ENCODE peak calls at places on chromosomes 12 and 14, in six cellular contexts. T is left ventricle myocardium inferior, A is A549, B is tibial artery, C is ovary, H is endothelial cell of umbilical vein. R is an unnamed sample. For H3K4me1, the result is how much of the 10 kb centered on the place peaks cover.

GRCh38 chr14:106694638-106695393 is 1168.4 kb downstream of the TMEM121 start:
- DNase-seq in T (peak), A (peak), B (no peak), C (no peak), H (no peak), R (no peak)

GRCh38 chr14:69004731-69005431 is 25.8 kb upstream of the ACTN1 start:
- DNase-seq in T (no peak), A (no peak), B (no peak), C (no peak), H (no peak), R (no peak)

GRCh38 chr14:34971381-34971780 is 11.4 kb upstream of the SRP54 start:
- DNase-seq in T (no peak), A (no peak), B (no peak), C (no peak), H (peak), R (no peak)

GRCh38 chr12:119176267-119177055 is 2.3 kb upstream of the HSPB8 start:
- DNase-seq in T (peak), A (peak), B (peak), C (peak), H (peak), R (peak)

GRCh38 chr12:7017870-7018349 is 366 bp downstream of the LPCAT3 start:
- DNase-seq in T (no peak), A (no peak), B (no peak), C (no peak), H (no peak), R (no peak)

GRCh38 chr14:77469539-77469938 is 11.6 kb downstream of the AHSA1 start:
- DNase-seq in T (no peak), A (no peak), B (no peak), C (no peak), H (no peak), R (no peak)

GRCh38 chr12:54143233-54143986 is 45.4 kb downstream of the SMUG1 start:
- DNase-seq in T (no peak), A (no peak), B (no peak), C (no peak), H (no peak), R (no peak)

GRCh38 chr12:11607313-11608081 is 42.0 kb upstream of the ETV6 start:
- DNase-seq in T (no peak), A (no peak), B (no peak), C (no peak), H (no peak), R (no peak)

GRCh38 chr12:1044697-1045096 is 53.7 kb downstream of the ERC1 start:
- DNase-seq in T (no peak), A (no peak), B (no peak), C (no peak), H (peak), R (no peak)

GRCh38 chr12:131097247-131098177 is 143.8 kb downstream of the ADGRD1 start:
- DNase-seq in T (peak), A (no peak), B (peak), C (peak), H (no peak), R (no peak)

GRCh38 chr12:71440393-71441349 is 1.1 kb downstream of the LGR5 start:
- DNase-seq in T (no peak), A (peak), B (no peak), C (no peak), H (no peak), R (no peak)

GRCh38 chr12:107320031-107320928 is 226.9 kb upstream of the CRY1 start:
- DNase-seq in T (peak), A (peak), B (no peak), C (no peak), H (peak), R (no peak)

GRCh38 chr14:99604766-99605298 is 825 bp upstream of the CCDC85C start:
- DNase-seq in T (no peak), A (peak), B (no peak), C (no peak), H (peak), R (no peak)

GRCh38 chr14:73237219-73237785 is at the start of gene PAPLN:
- DNase-seq in T (no peak), A (peak), B (peak), C (peak), H (no peak), R (no peak)

GRCh38 chr12:4540170-4540569 is 1.5 kb downstream of the RAD51AP1 start:
- DNase-seq in T (no peak), A (no peak), B (no peak), C (no peak), H (no peak), R (no peak)

GRCh38 chr12:94793191-94793595 is 142.8 kb upstream of the TMCC3 start:
- DNase-seq in T (no peak), A (no peak), B (no peak), C (peak), H (no peak), R (no peak)

GRCh38 chr14:73269729-73270651 is 32.7 kb downstream of the PAPLN start:
- DNase-seq in T (peak), A (no peak), B (peak), C (peak), H (peak), R (no peak)

GRCh38 chr12:67991158-67991557 is 1.9 kb downstream of the IFNG-AS1 start:
- DNase-seq in T (no peak), A (no peak), B (no peak), C (no peak), H (no peak), R (no peak)

GRCh38 chr12:33825442-33825841 is 196.9 kb upstream of the ALG10 start:
- DNase-seq in T (no peak), A (no peak), B (no peak), C (no peak), H (no peak), R (no peak)

GRCh38 chr14:93830753-93831461 is 42.6 kb upstream of the PRIMA1 start:
- DNase-seq in T (no peak), A (no peak), B (no peak), C (no peak), H (no peak), R (no peak)

GRCh38 chr14:92386637-92387036 is 63.7 kb downstream of the SLC24A4 start:
- DNase-seq in T (no peak), A (no peak), B (no peak), C (no peak), H (no peak), R (no peak)

GRCh38 chr12:713281-713875 is 39.0 kb upstream of the WNK1 start:
- DNase-seq in T (no peak), A (no peak), B (no peak), C (no peak), H (no peak), R (no peak)

GRCh38 chr12:7498832-7499231 is 4.7 kb downstream of the CD163 start:
- DNase-seq in T (no peak), A (no peak), B (no peak), C (no peak), H (no peak), R (no peak)

GRCh38 chr14:78358631-78359030 is 188.5 kb downstream of the NRXN3 start:
- DNase-seq in T (no peak), A (no peak), B (no peak), C (no peak), H (no peak), R (no peak)

GRCh38 chr14:90060965-90061848 is 587 bp upstream of the KCNK13 start:
- DNase-seq in T (no peak), A (no peak), B (no peak), C (no peak), H (no peak), R (no peak)

GRCh38 chr14:85444685-85445084 is 85.3 kb upstream of the FLRT2 start:
- DNase-seq in T (no peak), A (no peak), B (no peak), C (no peak), H (no peak), R (no peak)

GRCh38 chr14:42664185-42664584 is 1057.5 kb downstream of the LRFN5 start:
- DNase-seq in T (no peak), A (no peak), B (no peak), C (no peak), H (no peak), R (no peak)

GRCh38 chr12:18139254-18139653 is 49.3 kb upstream of the RERGL start:
- DNase-seq in T (no peak), A (no peak), B (no peak), C (no peak), H (no peak), R (no peak)

GRCh38 chr12:46609281-46609623 is 216.5 kb downstream of the SLC38A4 start:
- DNase-seq in T (no peak), A (no peak), B (no peak), C (no peak), H (no peak), R (no peak)

GRCh38 chr14:51394391-51394790 is 154.3 kb downstream of the TMX1 start:
- DNase-seq in T (no peak), A (no peak), B (no peak), C (no peak), H (peak), R (no peak)

GRCh38 chr12:43291516-43291915 is 260.5 kb downstream of the ADAMTS20 start:
- DNase-seq in T (no peak), A (no peak), B (no peak), C (no peak), H (peak), R (no peak)

GRCh38 chr14:61179776-61180398 is 101.3 kb downstream of the TMEM30B start:
- DNase-seq in T (no peak), A (no peak), B (no peak), C (no peak), H (peak), R (no peak)

GRCh38 chr14:105248368-105249174 is at the start of gene BTBD6:
- DNase-seq in T (peak), A (peak), B (peak), C (peak), H (peak), R (peak)

GRCh38 chr12:5511644-5512584 is 80.0 kb downstream of the NTF3 start:
- DNase-seq in T (peak), A (peak), B (no peak), C (peak), H (peak), R (peak)

GRCh38 chr14:54503476-54503875 is 6.2 kb upstream of the CGRRF1 start:
- DNase-seq in T (no peak), A (peak), B (no peak), C (no peak), H (peak), R (no peak)

GRCh38 chr12:110704750-110705149 is 15.8 kb upstream of the HVCN1 start:
- DNase-seq in T (no peak), A (peak), B (no peak), C (no peak), H (no peak), R (no peak)

GRCh38 chr12:98022961-98023360 is 492.4 kb upstream of the TMPO start:
- DNase-seq in T (no peak), A (no peak), B (no peak), C (no peak), H (no peak), R (no peak)

GRCh38 chr12:41510470-41510869 is 322.4 kb downstream of the PDZRN4 start:
- DNase-seq in T (no peak), A (no peak), B (no peak), C (no peak), H (no peak), R (no peak)

GRCh38 chr14:24162083-24162482 is 1.0 kb downstream of the IRF9 start:
- DNase-seq in T (no peak), A (no peak), B (no peak), C (peak), H (no peak), R (no peak)

DNA sequence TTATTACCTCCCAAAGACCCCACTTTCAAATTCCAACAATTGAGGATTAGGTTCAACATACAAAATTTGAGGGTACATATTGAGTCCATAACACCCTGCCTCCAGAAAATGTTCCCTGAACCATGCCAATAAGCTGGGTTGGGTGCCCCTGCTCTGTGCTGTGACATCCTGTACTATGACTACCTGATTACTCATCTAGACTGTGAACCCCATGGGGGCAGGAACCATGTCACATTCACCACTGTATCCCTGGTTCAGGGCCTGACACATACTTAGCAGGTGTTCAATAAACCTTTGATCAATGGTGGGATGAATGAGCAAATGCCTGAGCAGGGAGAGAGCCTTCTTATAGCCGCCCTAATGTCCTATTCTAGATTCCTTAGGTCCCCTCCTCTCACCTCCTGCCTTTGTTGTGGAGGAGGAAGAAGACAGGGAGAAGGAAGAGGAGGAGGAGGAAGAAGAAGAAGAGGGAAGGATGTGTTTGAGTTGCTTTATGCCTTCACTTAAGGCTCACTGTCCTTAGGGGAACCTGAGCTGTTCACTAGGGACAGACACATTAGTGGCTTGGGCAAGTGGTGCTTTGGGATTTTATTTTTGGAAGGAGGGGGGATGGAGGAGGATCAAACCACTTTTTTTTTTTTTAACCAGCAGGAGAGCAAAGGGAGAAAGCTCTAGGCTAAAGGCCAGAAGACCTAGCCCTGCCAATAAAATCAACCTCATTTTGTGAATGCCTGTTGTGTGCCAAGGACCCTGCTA is 21.3 kb downstream of the GPR68 start:
- DNase-seq in T (no peak), A (no peak), B (no peak), C (no peak), H (no peak), R (no peak)
- H3K4me1 ChIP-seq in T (half or more), A (under half), B (under half), C (under half), H (under half), R (under half)

GRCh38 chr14:64707661-64708060 is 3.4 kb downstream of the PLEKHG3 start:
- DNase-seq in T (no peak), A (peak), B (peak), C (no peak), H (no peak), R (peak)
- H3K4me1 ChIP-seq in T (half or more), A (half or more), B (half or more), C (under half), H (under half), R (under half)

GRCh38 chr14:36627981-36628380 is 33.7 kb upstream of the PAX9 start:
- DNase-seq in T (no peak), A (no peak), B (no peak), C (no peak), H (no peak), R (no peak)

GRCh38 chr14:36625014-36625413 is 36.6 kb upstream of the PAX9 start:
- DNase-seq in T (no peak), A (no peak), B (no peak), C (no peak), H (no peak), R (no peak)

GRCh38 chr14:36619853-36620252 is 37.4 kb upstream of the NKX2-8 start:
- DNase-seq in T (no peak), A (no peak), B (no peak), C (no peak), H (no peak), R (no peak)

GRCh38 chr14:36626150-36626549 is 35.5 kb upstream of the PAX9 start:
- DNase-seq in T (no peak), A (no peak), B (no peak), C (no peak), H (no peak), R (no peak)

GRCh38 chr14:36625436-36625835 is 36.2 kb upstream of the PAX9 start:
- DNase-seq in T (no peak), A (no peak), B (no peak), C (no peak), H (no peak), R (no peak)
- H3K4me1 ChIP-seq in T (under half), A (under half), B (under half), C (under half), H (under half), R (under half)

GRCh38 chr12:93785262-93786010 is 108.3 kb downstream of the CRADD start:
- DNase-seq in T (no peak), A (peak), B (peak), C (peak), H (peak), R (peak)

GRCh38 chr12:93782854-93783253 is 105.7 kb downstream of the CRADD start:
- DNase-seq in T (no peak), A (no peak), B (no peak), C (no peak), H (no peak), R (no peak)

GRCh38 chr12:93786669-93787397 is 109.7 kb downstream of the CRADD start:
- DNase-seq in T (no peak), A (no peak), B (no peak), C (no peak), H (peak), R (no peak)

GRCh38 chr12:93783827-93784226 is 106.7 kb downstream of the CRADD start:
- DNase-seq in T (no peak), A (no peak), B (no peak), C (no peak), H (peak), R (no peak)

GRCh38 chr12:93784339-93785086 is 107.3 kb downstream of the CRADD start:
- DNase-seq in T (peak), A (peak), B (peak), C (peak), H (peak), R (peak)
- H3K4me1 ChIP-seq in T (half or more), A (under half), B (under half), C (under half), H (under half), R (under half)

GRCh38 chr12:51953925-51954324 is 2.4 kb downstream of the ACVR1B start:
- DNase-seq in T (no peak), A (no peak), B (no peak), C (no peak), H (peak), R (no peak)
- H3K4me1 ChIP-seq in T (half or more), A (under half), B (under half), C (under half), H (under half), R (under half)

GRCh38 chr12:47807338-47807737 is 12.4 kb downstream of the HDAC7 start:
- DNase-seq in T (peak), A (no peak), B (no peak), C (no peak), H (no peak), R (no peak)
- H3K4me1 ChIP-seq in T (half or more), A (half or more), B (half or more), C (under half), H (half or more), R (half or more)

R was measured in ascending aorta.